ENCODE peak calls at places on chromosomes 2 and 18, in ten cellular contexts. R is tibial nerve, I is NB4, L is astrocyte of the cerebellum, P is HFF-Myc, C is Peyer's patch, G is AG09309, D is cardiac muscle cell, Z is pancreas, B is keratinocyte. O is an unnamed sample.

GRCh38 chr2:163852616-163853015 is 116.8 kb upstream of the FIGN start:
- DNase-seq in D (no peak), B (no peak), I (no peak), Z (no peak), R (no peak), L (no peak), C (no peak), G (no peak), P (no peak), O (no peak)

GRCh38 chr18:80147418-80148315 is 38.6 kb downstream of the ADNP2 start:
- DNase-seq in C (peak), B (no peak), P (peak), D (peak), G (peak), R (peak), Z (peak), L (peak), I (peak), O (peak)

GRCh38 chr18:34947711-34948125 is 93.5 kb upstream of the MAPRE2 start:
- DNase-seq in C (no peak), R (no peak), P (no peak), I (no peak), Z (no peak), L (no peak), D (no peak), G (no peak), B (no peak), O (no peak)

GRCh38 chr2:105431367-105432088 is 32.7 kb upstream of the FHL2 start:
- DNase-seq in Z (no peak), B (no peak), C (no peak), D (no peak), P (no peak), R (peak), I (no peak), G (no peak), L (no peak), O (no peak)

GRCh38 chr18:44238911-44239310 is 441.8 kb upstream of the SETBP1 start:
- DNase-seq in L (no peak), Z (no peak), R (no peak), P (no peak), D (no peak), B (no peak), C (no peak), I (no peak), G (no peak), O (no peak)

GRCh38 chr2:30786923-30787685 is 20.1 kb downstream of the CAPN13 start:
- DNase-seq in I (no peak), P (no peak), G (no peak), Z (no peak), D (no peak), B (no peak), R (no peak), C (no peak), L (no peak), O (no peak)

GRCh38 chr2:74092236-74092635 is 55.5 kb downstream of the BOLA3 start:
- DNase-seq in C (no peak), G (no peak), I (no peak), Z (no peak), L (no peak), B (no peak), R (no peak), P (no peak), D (no peak), O (no peak)

GRCh38 chr18:59554796-59555195 is 142.4 kb downstream of the CCBE1 start:
- DNase-seq in P (no peak), C (no peak), D (no peak), G (no peak), B (no peak), Z (no peak), L (no peak), I (no peak), R (no peak), O (no peak)

GRCh38 chr2:212811946-212812345 is 273.3 kb upstream of the ERBB4 start:
- DNase-seq in D (no peak), L (no peak), R (no peak), Z (no peak), G (no peak), B (no peak), P (no peak), C (no peak), I (no peak), O (no peak)

GRCh38 chr2:141586985-141587384 is 543.8 kb downstream of the LRP1B start:
- DNase-seq in I (no peak), L (no peak), D (no peak), R (no peak), B (no peak), C (no peak), P (no peak), Z (no peak), G (no peak), O (no peak)

GRCh38 chr18:2070636-2071035 is 500.7 kb downstream of the METTL4 start:
- DNase-seq in Z (no peak), R (no peak), I (no peak), B (no peak), D (peak), C (no peak), L (no peak), P (no peak), G (no peak), O (no peak)

GRCh38 chr2:60058781-60059180 is 494.7 kb downstream of the BCL11A start:
- DNase-seq in P (no peak), G (no peak), R (no peak), C (no peak), B (no peak), D (no peak), L (no peak), I (peak), Z (no peak), O (no peak)

GRCh38 chr18:2948038-2948437 is 64.9 kb downstream of the LPIN2 start:
- DNase-seq in D (peak), C (no peak), B (no peak), R (no peak), Z (peak), P (no peak), L (peak), G (no peak), I (peak), O (no peak)

GRCh38 chr2:108268001-108268400 is 20.7 kb upstream of the SULT1C2 start:
- DNase-seq in L (peak), P (no peak), R (no peak), C (no peak), I (no peak), D (no peak), B (no peak), Z (no peak), G (peak), O (no peak)

GRCh38 chr18:56200381-56200831 is 438.0 kb downstream of the TXNL1 start:
- DNase-seq in I (no peak), P (peak), G (no peak), B (no peak), L (peak), D (no peak), R (no peak), C (no peak), Z (no peak), O (no peak)

GRCh38 chr2:230230801-230231200 is 5.3 kb downstream of the SP140 start:
- DNase-seq in Z (no peak), G (no peak), I (no peak), P (no peak), R (no peak), L (no peak), D (no peak), C (no peak), B (no peak), O (no peak)

GRCh38 chr2:230231251-230231650 is 5.7 kb downstream of the SP140 start:
- DNase-seq in C (no peak), I (no peak), G (no peak), B (no peak), R (no peak), D (no peak), L (no peak), P (no peak), Z (no peak), O (no peak)

GRCh38 chr2:230230087-230230486 is 4.6 kb downstream of the SP140 start:
- DNase-seq in P (peak), C (no peak), R (no peak), G (no peak), D (no peak), B (no peak), Z (no peak), I (peak), L (peak), O (no peak)

GRCh38 chr2:230234845-230235244 is 9.3 kb downstream of the SP140 start:
- DNase-seq in R (no peak), I (no peak), P (no peak), C (no peak), Z (no peak), L (no peak), D (no peak), B (no peak), G (no peak), O (no peak)

DNA sequence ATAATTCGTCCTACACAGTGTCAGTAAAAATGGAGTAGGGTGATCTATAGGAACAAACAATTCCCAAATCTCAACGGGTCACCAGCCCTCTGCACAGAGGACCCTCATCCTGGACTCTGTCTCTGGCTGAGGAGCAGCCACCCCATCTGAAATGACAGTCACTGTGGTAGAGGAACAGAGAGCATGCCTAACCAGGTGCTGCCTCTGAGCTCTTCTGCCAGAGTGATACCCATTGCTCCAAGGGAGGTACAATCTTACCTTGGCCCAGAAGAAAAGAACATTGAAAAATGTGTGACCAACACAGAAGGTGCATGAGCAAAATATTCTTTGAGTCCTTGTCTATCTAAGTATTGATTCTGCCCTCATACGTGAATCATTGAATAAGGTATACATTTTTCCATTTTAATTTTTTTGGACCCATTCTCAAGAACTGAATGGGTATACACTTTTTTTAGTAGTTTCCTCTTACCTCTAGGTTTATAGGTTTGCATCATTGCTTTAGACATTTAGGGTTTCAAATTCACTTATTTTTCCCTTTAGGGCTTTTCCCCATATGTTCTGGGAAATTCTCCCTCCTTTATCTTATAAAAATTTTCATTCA is 8.7 kb downstream of the SP140 start:
- DNase-seq in R (no peak), I (no peak), D (no peak), G (no peak), P (no peak), C (no peak), B (no peak), L (no peak), Z (no peak), O (no peak)
- H3K4me3 ChIP-seq in R (no peak), I (no peak), D (no peak), G (no peak), P (no peak), C (no peak), B (no peak), L (no peak), Z (no peak), O (no peak)

GRCh38 chr2:181457741-181458425 is 697 bp downstream of the ITGA4 start:
- DNase-seq in R (peak), C (peak), P (peak), I (peak), B (no peak), Z (peak), L (no peak), D (peak), G (no peak), O (peak)
- H3K4me3 ChIP-seq in R (peak), C (peak), P (peak), I (peak), B (peak), Z (peak), L (peak), D (peak), G (peak), O (peak)

GRCh38 chr18:22346968-22347611 is 70.6 kb downstream of the CTAGE1 start:
- DNase-seq in D (peak), P (no peak), Z (peak), C (peak), L (no peak), I (peak), R (no peak), G (no peak), B (no peak), O (peak)
- H3K4me3 ChIP-seq in D (peak), P (no peak), Z (peak), C (no peak), L (no peak), I (no peak), R (no peak), G (no peak), B (no peak), O (no peak)

GRCh38 chr2:176181551-176181950 is 6.9 kb upstream of the HOXD1 start:
- DNase-seq in P (no peak), L (no peak), Z (no peak), R (no peak), B (no peak), I (no peak), G (no peak), D (no peak), C (no peak), O (no peak)

GRCh38 chr2:176176233-176176632 is 12.2 kb upstream of the HOXD1 start:
- DNase-seq in P (no peak), B (no peak), I (no peak), Z (no peak), D (no peak), R (no peak), C (no peak), G (no peak), L (no peak), O (no peak)

GRCh38 chr2:176177580-176178270 is 10.7 kb upstream of the HOXD1 start:
- DNase-seq in B (no peak), D (peak), L (no peak), G (no peak), R (no peak), C (no peak), P (no peak), Z (no peak), I (no peak), O (no peak)

GRCh38 chr2:176178271-176178806 is 10.1 kb upstream of the HOXD1 start:
- DNase-seq in P (no peak), D (peak), C (no peak), B (peak), R (no peak), L (no peak), I (peak), G (no peak), Z (no peak), O (peak)

GRCh38 chr2:176178807-176179271 is 9.6 kb upstream of the HOXD1 start:
- DNase-seq in L (no peak), I (peak), C (no peak), B (no peak), R (no peak), G (no peak), Z (no peak), P (no peak), D (no peak), O (no peak)
- H3K4me3 ChIP-seq in L (no peak), I (no peak), C (no peak), B (peak), R (peak), G (no peak), Z (no peak), P (no peak), D (no peak), O (no peak)

GRCh38 chr2:25981596-25982272 is 563 bp downstream of the KIF3C start:
- DNase-seq in Z (no peak), R (no peak), I (no peak), D (peak), G (no peak), C (no peak), B (no peak), P (no peak), L (no peak), O (no peak)

GRCh38 chr2:25982273-25982967 is at the start of gene KIF3C:
- DNase-seq in D (peak), R (peak), I (peak), L (no peak), B (no peak), P (no peak), G (no peak), Z (peak), C (peak), O (peak)

GRCh38 chr2:25980951-25981350 is 1.3 kb downstream of the KIF3C start:
- DNase-seq in B (no peak), G (no peak), L (no peak), Z (no peak), R (no peak), C (no peak), P (no peak), I (no peak), D (no peak), O (no peak)

GRCh38 chr2:25979006-25979405 is 3.3 kb downstream of the KIF3C start:
- DNase-seq in R (no peak), C (no peak), P (no peak), G (no peak), B (no peak), I (no peak), Z (no peak), L (no peak), D (no peak), O (no peak)

GRCh38 chr2:25980076-25980887 is 2.0 kb downstream of the KIF3C start:
- DNase-seq in R (no peak), Z (no peak), G (no peak), D (no peak), L (no peak), I (no peak), P (no peak), C (no peak), B (no peak), O (no peak)
- H3K4me3 ChIP-seq in R (peak), Z (no peak), G (no peak), D (no peak), L (no peak), I (no peak), P (no peak), C (no peak), B (no peak), O (no peak)

GRCh38 chr2:160352492-160352891 is 141.1 kb downstream of the RBMS1 start:
- DNase-seq in D (no peak), I (peak), R (no peak), G (no peak), L (no peak), P (no peak), B (peak), C (no peak), Z (no peak), O (no peak)
- H3K4me3 ChIP-seq in D (no peak), I (no peak), R (no peak), G (no peak), L (no peak), P (no peak), B (peak), C (no peak), Z (no peak), O (no peak)

GRCh38 chr2:12222561-12222960 is 476.1 kb downstream of the LPIN1 start:
- DNase-seq in Z (no peak), G (no peak), R (no peak), L (no peak), P (no peak), D (no peak), I (no peak), B (no peak), C (no peak), O (no peak)
- H3K4me3 ChIP-seq in Z (no peak), G (no peak), R (no peak), L (no peak), P (no peak), D (no peak), I (no peak), B (no peak), C (no peak), O (no peak)

GRCh38 chr2:182866461-182867369 is at the start of gene FRZB:
- DNase-seq in C (peak), L (peak), P (no peak), G (no peak), R (peak), B (no peak), I (no peak), Z (peak), D (peak), O (peak)

GRCh38 chr2:182868423-182868822 is 2.0 kb upstream of the FRZB start:
- DNase-seq in P (no peak), I (no peak), G (no peak), D (no peak), C (no peak), L (no peak), R (no peak), Z (no peak), B (no peak), O (peak)

GRCh38 chr2:182868049-182868422 is 1.6 kb upstream of the FRZB start:
- DNase-seq in D (no peak), G (no peak), Z (no peak), P (no peak), I (no peak), C (no peak), R (no peak), L (no peak), B (no peak), O (no peak)

GRCh38 chr2:182866095-182866460 is 359 bp downstream of the FRZB start:
- DNase-seq in L (no peak), B (no peak), P (no peak), R (peak), G (no peak), C (no peak), I (no peak), Z (no peak), D (peak), O (peak)

DNA sequence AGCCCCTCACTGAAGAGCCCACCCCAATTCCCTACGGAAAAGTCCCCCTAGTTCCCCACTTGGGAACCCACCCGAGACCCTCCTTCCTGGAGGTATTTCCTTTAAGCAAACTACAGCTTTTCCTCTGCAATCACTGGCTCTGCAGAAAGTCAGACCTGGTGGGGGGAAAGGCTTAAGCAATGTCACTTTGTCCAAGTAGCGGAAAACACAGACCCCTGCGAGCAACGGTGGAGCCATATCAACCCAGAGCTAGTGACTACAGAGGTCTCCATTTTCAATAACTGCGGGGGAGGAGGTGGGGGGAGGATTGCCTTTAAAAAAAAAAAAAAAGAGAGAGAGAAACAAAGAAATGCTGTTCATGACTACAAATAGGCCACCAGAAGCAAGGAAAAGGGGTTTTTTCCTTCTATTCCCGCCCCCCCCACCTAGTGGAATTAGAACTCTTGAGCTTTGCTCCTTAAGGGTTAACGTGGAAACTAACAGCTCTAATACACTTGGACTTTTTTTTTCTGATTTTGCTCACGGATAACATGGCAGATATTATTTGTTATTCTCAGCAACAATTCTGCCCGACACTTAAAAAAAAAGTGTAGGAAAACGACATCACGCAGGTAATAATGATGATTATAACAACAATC is 1.1 kb upstream of the FRZB start:
- DNase-seq in L (no peak), C (no peak), G (no peak), B (no peak), D (no peak), R (no peak), I (no peak), P (no peak), Z (no peak), O (no peak)
- H3K4me3 ChIP-seq in L (peak), C (peak), G (peak), B (peak), D (peak), R (peak), I (no peak), P (peak), Z (peak), O (no peak)